ENCODE peak calls at places on chromosomes 7 and 10, in six cellular contexts. I is lung; C is body of pancreas; R is right lobe of liver; V is CD8-positive, alpha-beta T cell; Z is WERI-Rb-1. K is an unnamed sample. For H3K36me3, the result is how much of the 10 kb centered on the place peaks cover.

GRCh38 chr7:91285966-91286365 is 21.7 kb downstream of the FZD1 start:
- DNase-seq in C (no peak), I (no peak), V (no peak), Z (no peak), R (no peak), K (no peak)

GRCh38 chr7:105493928-105494325 is 28.1 kb downstream of the PUS7 start:
- DNase-seq in R (no peak), C (no peak), I (peak), Z (no peak), V (no peak), K (no peak)

GRCh38 chr7:155682484-155682883 is 38.0 kb downstream of the RBM33 start:
- DNase-seq in V (no peak), R (peak), I (no peak), Z (no peak), C (no peak), K (no peak)

GRCh38 chr7:28292826-28293528 is 112.4 kb upstream of the JAZF1 start:
- DNase-seq in V (no peak), C (no peak), R (no peak), Z (no peak), I (no peak), K (no peak)

GRCh38 chr10:33258951-33259350 is 75.5 kb downstream of the NRP1 start:
- DNase-seq in R (no peak), V (no peak), I (no peak), C (no peak), Z (no peak), K (no peak)

GRCh38 chr10:70131560-70131937 is 1.1 kb downstream of the AIFM2 start:
- DNase-seq in C (no peak), R (no peak), I (no peak), Z (no peak), V (no peak), K (no peak)

GRCh38 chr10:80357000-80357803 is 621 bp downstream of the DYDC2 start:
- DNase-seq in Z (peak), V (peak), C (peak), I (no peak), R (peak), K (no peak)

GRCh38 chr10:122206471-122207065 is 64.5 kb upstream of the BTBD16 start:
- DNase-seq in C (no peak), R (peak), I (no peak), Z (no peak), V (no peak), K (no peak)

GRCh38 chr10:5538892-5539651 is 14.3 kb downstream of the CALML3 start:
- DNase-seq in R (no peak), C (no peak), V (no peak), Z (no peak), I (no peak), K (no peak)

GRCh38 chr10:60134548-60134947 is 228.2 kb upstream of the CCDC6 start:
- DNase-seq in Z (no peak), V (no peak), I (no peak), C (no peak), R (no peak), K (no peak)

GRCh38 chr10:75034131-75034512 is 77.3 kb upstream of the SAMD8 start:
- DNase-seq in Z (no peak), C (no peak), V (no peak), R (no peak), I (no peak), K (no peak)

GRCh38 chr10:118712930-118713634 is 41.7 kb downstream of the CACUL1 start:
- DNase-seq in Z (peak), C (peak), R (no peak), I (no peak), V (no peak), K (no peak)

GRCh38 chr10:104080762-104081161 is 4.9 kb downstream of the COL17A1 start:
- DNase-seq in V (no peak), C (no peak), I (no peak), R (no peak), Z (peak), K (no peak)

GRCh38 chr7:98755138-98755898 is 114.5 kb downstream of the TMEM130 start:
- DNase-seq in R (no peak), Z (peak), V (no peak), I (no peak), C (no peak), K (no peak)

GRCh38 chr10:15485684-15486316 is 114.7 kb upstream of the FAM171A1 start:
- DNase-seq in I (peak), R (no peak), Z (no peak), C (no peak), V (no peak), K (no peak)

GRCh38 chr7:143849785-143850479 is 52.0 kb downstream of the TCAF1 start:
- DNase-seq in C (no peak), I (no peak), R (no peak), V (no peak), Z (no peak), K (no peak)

GRCh38 chr7:140403878-140404564 is at the start of gene RAB19:
- DNase-seq in I (peak), C (peak), R (peak), Z (no peak), V (peak), K (peak)

GRCh38 chr7:123367508-123368122 is 166.8 kb downstream of the IQUB start:
- DNase-seq in R (no peak), I (no peak), V (no peak), Z (peak), C (peak), K (no peak)

DNA sequence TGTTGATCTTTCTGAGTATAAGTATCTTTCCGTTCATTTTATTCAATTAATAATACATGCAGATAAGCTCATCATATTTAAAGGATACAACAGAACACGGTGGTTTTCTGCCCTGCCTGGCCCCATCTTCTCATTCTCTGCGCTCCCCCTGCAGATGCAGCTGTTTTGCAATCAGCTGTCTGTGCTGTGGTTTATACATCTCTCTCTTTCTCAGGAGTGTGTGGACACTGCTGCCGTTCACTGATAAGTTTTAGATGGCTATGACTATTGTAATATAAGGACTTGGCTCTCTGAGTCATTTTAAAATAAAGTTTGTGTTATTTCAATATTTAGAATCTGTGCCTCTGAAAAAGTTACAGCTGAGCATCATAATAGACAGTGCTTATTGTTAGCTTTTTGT is 54.5 kb downstream of the CUL1 start:
- DNase-seq in I (no peak), C (no peak), V (no peak), R (no peak), Z (no peak), K (no peak)
- H3K36me3 ChIP-seq in I (under half), C (under half), V (under half), R (under half), Z (under half), K (under half)

GRCh38 chr7:134866581-134866980 is 87.1 kb downstream of the CALD1 start:
- DNase-seq in R (no peak), V (no peak), I (no peak), C (no peak), Z (no peak), K (no peak)
- H3K27ac ChIP-seq in R (no peak), V (no peak), I (peak), C (no peak), Z (no peak), K (no peak)

DNA sequence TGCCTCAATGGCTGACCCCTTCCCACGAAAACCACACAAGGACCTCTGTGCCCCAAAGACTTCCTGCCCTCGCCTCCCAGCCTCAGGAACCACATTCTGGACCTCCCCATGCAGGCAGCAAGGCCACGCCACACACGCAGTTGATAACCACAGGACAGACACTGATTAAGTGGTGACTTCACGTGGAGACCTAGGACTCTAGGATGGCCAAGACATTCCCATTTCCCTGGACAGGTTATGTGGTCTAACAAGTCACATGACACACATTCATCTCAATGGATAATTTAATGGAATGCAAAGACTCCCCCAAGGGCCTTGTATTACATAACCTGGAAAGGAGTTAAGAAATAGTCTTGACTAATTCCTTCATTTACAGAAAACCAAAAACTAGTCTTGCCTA is 110.2 kb downstream of the LARP4B start:
- DNase-seq in C (no peak), Z (no peak), I (no peak), V (no peak), R (no peak), K (no peak)
- H3K36me3 ChIP-seq in C (under half), Z (under half), I (half or more), V (under half), R (under half), K (half or more)

DNA sequence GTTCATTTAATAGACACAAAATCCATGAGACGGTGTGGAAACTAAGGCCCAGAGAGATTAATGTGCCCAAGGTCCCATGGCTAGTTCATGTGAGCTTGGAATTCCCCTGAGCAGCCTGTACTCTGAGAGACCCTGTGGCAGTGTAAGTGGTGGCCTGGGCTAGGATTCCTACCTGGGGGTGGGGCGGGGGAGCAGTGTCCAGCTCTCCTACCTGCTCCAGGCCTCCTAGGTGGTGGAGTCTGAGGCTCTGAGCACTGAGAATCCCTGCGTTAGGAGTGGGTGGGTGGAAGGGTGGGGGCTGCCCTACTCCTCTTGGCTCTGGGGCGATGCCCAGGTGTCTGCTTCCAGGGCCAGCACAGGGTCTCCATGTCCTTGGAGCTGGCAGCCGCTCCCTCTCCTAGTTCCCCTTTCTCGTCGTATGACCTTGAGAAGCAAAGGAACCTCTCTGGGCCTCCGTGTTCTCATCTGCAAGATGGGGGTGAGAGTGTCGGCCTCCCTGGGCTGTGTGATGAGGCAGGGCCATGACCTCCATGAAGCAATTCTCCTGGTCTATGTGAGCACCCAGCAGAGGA is 2.5 kb downstream of the SNCG start:
- DNase-seq in C (no peak), V (no peak), R (peak), Z (no peak), I (no peak), K (no peak)
- H3K27ac ChIP-seq in C (no peak), V (no peak), R (no peak), Z (peak), I (no peak), K (no peak)

GRCh38 chr10:2791774-2792443 is 275.4 kb upstream of the PFKP start:
- DNase-seq in Z (no peak), C (no peak), V (no peak), R (no peak), I (no peak), K (no peak)
- H3K36me3 ChIP-seq in Z (under half), C (under half), V (under half), R (under half), I (under half), K (under half)

DNA sequence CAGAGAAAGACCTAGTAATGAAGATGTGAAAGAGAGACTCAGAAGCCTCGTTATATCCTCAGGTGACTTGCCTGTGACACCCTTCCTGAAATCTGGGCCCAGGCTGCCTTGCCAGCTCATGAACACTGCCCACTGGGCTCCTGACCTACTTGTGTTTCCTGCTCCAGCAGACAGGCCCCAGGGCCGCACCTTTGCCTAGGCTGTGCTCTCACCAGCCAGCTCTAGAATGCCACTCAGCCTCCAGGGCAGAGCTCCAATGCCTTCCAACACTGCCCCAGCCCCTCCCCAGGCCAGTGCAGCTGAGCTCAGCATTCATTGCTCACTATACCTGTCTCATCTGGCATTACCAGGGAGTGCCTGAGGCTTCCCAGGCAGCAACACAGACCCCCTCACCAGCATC is 94.3 kb downstream of the DLG5 start:
- DNase-seq in R (peak), I (no peak), V (peak), Z (no peak), C (no peak), K (peak)
- H3K27ac ChIP-seq in R (no peak), I (no peak), V (no peak), Z (no peak), C (no peak), K (peak)

DNA sequence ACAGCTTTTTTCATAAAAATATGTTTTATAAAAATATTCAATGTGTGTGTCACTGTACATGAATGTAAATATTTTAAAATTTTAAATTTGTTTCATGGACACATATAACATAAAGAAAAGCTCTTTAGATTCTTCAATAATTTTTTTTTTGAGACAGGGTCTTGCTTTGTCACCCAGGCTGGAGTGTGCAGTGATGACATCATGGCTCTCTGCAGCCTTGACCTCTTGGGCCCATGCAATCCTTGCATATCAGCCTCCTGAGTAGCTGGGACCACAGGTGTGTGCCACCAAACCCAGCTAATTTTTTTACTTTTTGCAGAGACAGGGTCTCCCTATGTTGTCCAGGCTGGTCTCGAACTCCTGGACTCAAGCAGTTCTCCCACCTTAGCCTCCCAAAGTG is 9.9 kb downstream of the XRCC2 start:
- DNase-seq in R (no peak), Z (no peak), C (no peak), I (no peak), V (no peak), K (no peak)
- H3K36me3 ChIP-seq in R (under half), Z (under half), C (under half), I (under half), V (under half), K (under half)

GRCh38 chr7:120996333-120996982 is 7.9 kb downstream of the CPED1 start:
- DNase-seq in V (peak), I (peak), R (no peak), C (peak), Z (peak), K (peak)
- H3K27ac ChIP-seq in V (no peak), I (peak), R (no peak), C (no peak), Z (no peak), K (no peak)